ENCODE peak calls at places on chromosome X, in six cellular contexts. W, S, C, R, F and Z are unnamed samples.

GRCh38 chrX:136130931-136131843 is 16.1 kb upstream of the FHL1 start:
- DNase-seq in W (no peak), S (peak; percentile 82), C (peak; percentile 84), R (no peak), F (peak; percentile 69), Z (no peak)

GRCh38 chrX:51332188-51332942 is at the start of gene NUDT10:
- DNase-seq in W (peak; percentile 75), S (peak; percentile 10), C (peak; percentile 12), R (peak; percentile 80), F (peak; percentile 25), Z (peak; percentile 87)

GRCh38 chrX:41722816-41723215 is 1.2 kb upstream of the GPR82 start:
- DNase-seq in W (no peak), S (peak; percentile 61), C (peak; percentile 39), R (no peak), F (no peak), Z (no peak)

GRCh38 chrX:44451056-44451455 is 91.6 kb downstream of the FUNDC1 start:
- DNase-seq in W (peak; percentile 21), S (no peak), C (no peak), R (no peak), F (peak; percentile 65), Z (no peak)

GRCh38 chrX:76148011-76148665 is 24.7 kb upstream of the PBDC1 start:
- DNase-seq in W (no peak), S (peak; percentile 25), C (peak; percentile 2), R (no peak), F (peak; percentile 7), Z (no peak)

GRCh38 chrX:107775734-107776511 is at the start of gene TSC22D3:
- DNase-seq in W (no peak), S (peak; percentile 33), C (peak; percentile 84), R (peak; percentile 63), F (peak; percentile 36), Z (peak; percentile 81)

GRCh38 chrX:111180750-111181240 is 84.8 kb downstream of the PAK3 start:
- DNase-seq in W (no peak), S (no peak), C (no peak), R (no peak), F (no peak), Z (no peak)

GRCh38 chrX:8988456-8988855 is 45.5 kb downstream of the FAM9B start:
- DNase-seq in W (no peak), S (peak; percentile 57), C (peak; percentile 5), R (no peak), F (peak; percentile 49), Z (no peak)

GRCh38 chrX:142089193-142089592 is 115.9 kb downstream of the MAGEC2 start:
- DNase-seq in W (no peak), S (peak; percentile 1), C (no peak), R (no peak), F (peak; percentile 7), Z (no peak)

GRCh38 chrX:39755152-39756032 is 342.4 kb downstream of the BCOR start:
- DNase-seq in W (peak; percentile 23), S (peak; percentile 93), C (peak; percentile 93), R (no peak), F (peak; percentile 95), Z (peak; percentile 57)

GRCh38 chrX:2503591-2504500 is 3.1 kb upstream of the DHRSX start:
- DNase-seq in W (no peak), S (no peak), C (no peak), R (no peak), F (no peak), Z (no peak)

GRCh38 chrX:2501246-2502102 is 698 bp upstream of the DHRSX start:
- DNase-seq in W (no peak), S (no peak), C (no peak), R (peak; percentile 44), F (no peak), Z (no peak)

GRCh38 chrX:2502120-2502667 is 1.4 kb upstream of the DHRSX start:
- DNase-seq in W (no peak), S (no peak), C (no peak), R (no peak), F (no peak), Z (no peak)

GRCh38 chrX:2504706-2505332 is 4.0 kb upstream of the DHRSX start:
- DNase-seq in W (no peak), S (no peak), C (no peak), R (no peak), F (no peak), Z (no peak)

GRCh38 chrX:2502668-2503519 is 2.1 kb upstream of the DHRSX start:
- DNase-seq in W (no peak), S (peak; percentile 18), C (peak; percentile 82), R (no peak), F (peak; percentile 98), Z (no peak)
- H4K91ac ChIP-seq in W (no peak overlapping the region), S (no peak overlapping the region), C (no peak overlapping the region), R (no peak overlapping the region), F (peak overlapping the region; percentile 98), Z (no peak overlapping the region)

GRCh38 chrX:63426519-63426918 is 75.4 kb upstream of the SPIN4 start:
- DNase-seq in W (no peak), S (no peak), C (no peak), R (no peak), F (peak; percentile 43), Z (peak; percentile 33)
- H2BK120ac ChIP-seq in W (no peak overlapping the region), S (no peak overlapping the region), C (no peak overlapping the region), R (no peak overlapping the region), F (peak overlapping the region; percentile 96), Z (no peak overlapping the region)

DNA sequence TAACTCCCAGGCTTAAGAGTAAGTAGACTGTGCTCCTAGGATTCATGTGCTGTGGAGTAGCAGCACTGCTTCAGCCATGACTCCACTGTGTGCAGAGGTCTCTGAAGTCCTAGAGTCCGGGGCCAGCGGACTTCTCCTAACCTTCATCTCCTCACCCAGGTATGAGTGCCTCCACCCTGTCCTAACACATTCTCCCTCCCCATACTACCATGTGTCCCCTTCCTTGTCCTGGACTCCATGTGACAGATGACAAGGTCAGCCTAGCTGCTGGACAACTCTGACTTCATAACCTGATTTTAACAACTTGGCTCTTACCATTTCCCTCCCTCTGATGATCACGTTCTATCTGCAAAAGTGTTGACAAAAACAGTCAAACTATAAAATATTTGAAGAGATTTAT is 16.7 kb downstream of the ASB11 start:
- DNase-seq in W (no peak), S (no peak), C (no peak), R (no peak), F (no peak), Z (no peak)
- H4K91ac ChIP-seq in W (no peak overlapping the region), S (no peak overlapping the region), C (no peak overlapping the region), R (no peak overlapping the region), F (no peak overlapping the region), Z (no peak overlapping the region)

GRCh38 chrX:102746134-102746584 is 25.6 kb downstream of the GPRASP3 start:
- DNase-seq in W (no peak), S (no peak), C (peak; percentile 22), R (peak; percentile 62), F (no peak), Z (peak; percentile 34)
- H2BK120ac ChIP-seq in W (no peak overlapping the region), S (no peak overlapping the region), C (peak overlapping the region; percentile 61), R (no peak overlapping the region), F (peak overlapping the region; percentile 73), Z (no peak overlapping the region)

GRCh38 chrX:69489625-69490024 is 14.5 kb upstream of the NALF2 start:
- DNase-seq in W (no peak), S (no peak), C (no peak), R (no peak), F (no peak), Z (no peak)
- H4K91ac ChIP-seq in W (no peak overlapping the region), S (no peak overlapping the region), C (no peak overlapping the region), R (no peak overlapping the region), F (no peak overlapping the region), Z (no peak overlapping the region)

GRCh38 chrX:2928583-2929434 is at the start of gene ARSD:
- DNase-seq in W (peak; percentile 71), S (peak; percentile 86), C (peak; percentile 89), R (peak; percentile 81), F (peak; percentile 88), Z (peak; percentile 97)
- H2BK120ac ChIP-seq in W (no peak within 1 kb of the TSS), S (peak within 1 kb of the TSS; percentile 48), C (peak within 1 kb of the TSS; percentile 94), R (no peak within 1 kb of the TSS), F (peak within 1 kb of the TSS; percentile 96), Z (peak within 1 kb of the TSS; percentile 83)

GRCh38 chrX:54811301-54811885 is 3.8 kb downstream of the MAGED2 start:
- DNase-seq in W (no peak), S (no peak), C (no peak), R (no peak), F (no peak), Z (no peak)

GRCh38 chrX:54808605-54809483 is 1.3 kb downstream of the MAGED2 start:
- DNase-seq in W (peak; percentile 96), S (peak; percentile 96), C (peak; percentile 96), R (peak; percentile 90), F (peak; percentile 97), Z (peak; percentile 97)

GRCh38 chrX:54808109-54808604 is 612 bp downstream of the MAGED2 start:
- DNase-seq in W (peak; percentile 70), S (no peak), C (peak; percentile 62), R (peak; percentile 80), F (no peak), Z (peak; percentile 76)

GRCh38 chrX:54810532-54810931 is 3.0 kb downstream of the MAGED2 start:
- DNase-seq in W (no peak), S (no peak), C (no peak), R (no peak), F (no peak), Z (no peak)

GRCh38 chrX:54812306-54812705 is 4.8 kb downstream of the MAGED2 start:
- DNase-seq in W (no peak), S (no peak), C (no peak), R (no peak), F (no peak), Z (no peak)
- H4K91ac ChIP-seq in W (no peak overlapping the region), S (no peak overlapping the region), C (no peak overlapping the region), R (no peak overlapping the region), F (no peak overlapping the region), Z (no peak overlapping the region)